ENCODE peak calls at places on chromosomes 11 and 22, in four cellular contexts. B, P, D and L are unnamed samples.

GRCh38 chr22:17728786-17729185 is 45.5 kb downstream of the BID start:
- DNase-seq in B (no peak), P (no peak), D (no peak), L (no peak)

GRCh38 chr22:48576333-48577013 is 1251.2 kb downstream of the BRD1 start:
- DNase-seq in B (peak), P (no peak), D (no peak), L (no peak)

GRCh38 chr11:86461892-86462291 is 87.2 kb downstream of the CCDC81 start:
- DNase-seq in B (no peak), P (no peak), D (no peak), L (no peak)

GRCh38 chr11:7060828-7061227 is 28.0 kb upstream of the RBMXL2 start:
- DNase-seq in B (no peak), P (peak), D (no peak), L (no peak)

GRCh38 chr22:37742374-37743092 is 45.7 kb downstream of the TRIOBP start:
- DNase-seq in B (no peak), P (peak), D (no peak), L (peak)

GRCh38 chr11:65891180-65892136 is 985 bp downstream of the CCDC85B start:
- DNase-seq in B (peak), P (no peak), D (no peak), L (peak)

GRCh38 chr11:91100432-91100831 is 877.6 kb upstream of the CHORDC1 start:
- DNase-seq in B (no peak), P (peak), D (no peak), L (no peak)

GRCh38 chr11:65291613-65292012 is 23.1 kb upstream of the CDC42EP2 start:
- DNase-seq in B (no peak), P (peak), D (no peak), L (no peak)

GRCh38 chr11:45051621-45052020 is 94.8 kb upstream of the PRDM11 start:
- DNase-seq in B (no peak), P (no peak), D (no peak), L (no peak)

GRCh38 chr11:62705401-62705800 is 1.8 kb downstream of the BSCL2 start:
- DNase-seq in B (no peak), P (no peak), D (no peak), L (peak)

GRCh38 chr11:132496341-132496740 is 1036.0 kb downstream of the OPCML start:
- DNase-seq in B (no peak), P (no peak), D (no peak), L (no peak)

GRCh38 chr11:267491-267994 is 10.7 kb upstream of the NLRP6 start:
- DNase-seq in B (no peak), P (no peak), D (peak), L (peak)

GRCh38 chr11:106077609-106078517 is at the start of gene AASDHPPT:
- DNase-seq in B (no peak), P (peak), D (no peak), L (peak)

GRCh38 chr11:353315-353857 is 15.9 kb upstream of the B4GALNT4 start:
- DNase-seq in B (no peak), P (peak), D (no peak), L (peak)

DNA sequence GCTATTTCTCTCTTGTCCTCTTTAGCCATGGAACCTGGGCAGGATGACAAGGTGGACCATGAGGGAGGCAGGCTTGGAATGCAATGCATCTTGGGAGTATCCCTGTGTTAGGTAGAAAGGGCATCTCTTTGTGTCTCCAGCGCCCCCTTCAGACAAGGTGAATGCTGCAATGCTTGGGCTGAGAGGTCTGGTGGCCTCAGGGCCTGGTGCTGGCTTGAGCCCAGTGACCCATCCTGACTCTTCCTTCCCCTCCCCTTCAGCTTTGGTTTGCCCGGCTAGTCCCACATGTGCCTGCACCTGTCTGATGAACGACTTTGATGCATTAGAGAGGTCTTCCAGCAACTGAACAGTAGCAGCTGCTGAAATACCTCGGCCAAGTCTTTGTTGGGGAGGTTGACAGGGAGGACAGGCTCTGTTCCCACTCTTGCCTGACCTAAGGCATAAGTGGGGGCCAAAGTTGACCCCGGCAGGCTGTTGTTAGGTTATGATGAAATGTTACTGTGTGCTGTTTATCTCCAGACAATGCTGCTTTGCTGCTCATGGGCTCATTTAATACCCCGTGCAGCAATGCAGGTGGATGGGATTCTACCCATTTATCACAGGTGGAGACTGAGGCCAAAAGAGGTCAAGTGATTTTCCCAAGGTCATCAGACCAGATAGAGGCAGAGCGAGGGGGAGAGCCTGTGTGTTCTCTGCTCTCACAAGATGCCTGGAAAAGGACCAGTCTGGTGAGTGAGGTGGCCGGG is 22.5 kb downstream of the MYO18B start:
- DNase-seq in B (peak), P (no peak), D (no peak), L (no peak)
- TF ChIP-seq CHD1 in B (no peak), P (no peak), D (no peak), L (no peak)

GRCh38 chr11:46281374-46281831 is 3.9 kb downstream of the CREB3L1 start:
- DNase-seq in B (peak), P (peak), D (no peak), L (peak)

GRCh38 chr11:46277623-46278386 is at the start of gene CREB3L1:
- DNase-seq in B (peak), P (no peak), D (no peak), L (no peak)

GRCh38 chr11:46278387-46279173 is 1.1 kb downstream of the CREB3L1 start:
- DNase-seq in B (peak), P (peak), D (no peak), L (peak)

GRCh38 chr11:46277313-46277622 is 194 bp upstream of the CREB3L1 start:
- DNase-seq in B (no peak), P (peak), D (no peak), L (no peak)

GRCh38 chr11:46279393-46280099 is 2.1 kb downstream of the CREB3L1 start:
- DNase-seq in B (no peak), P (peak), D (no peak), L (no peak)
- TF ChIP-seq CHD1 in B (no peak), P (no peak), D (no peak), L (no peak)

DNA sequence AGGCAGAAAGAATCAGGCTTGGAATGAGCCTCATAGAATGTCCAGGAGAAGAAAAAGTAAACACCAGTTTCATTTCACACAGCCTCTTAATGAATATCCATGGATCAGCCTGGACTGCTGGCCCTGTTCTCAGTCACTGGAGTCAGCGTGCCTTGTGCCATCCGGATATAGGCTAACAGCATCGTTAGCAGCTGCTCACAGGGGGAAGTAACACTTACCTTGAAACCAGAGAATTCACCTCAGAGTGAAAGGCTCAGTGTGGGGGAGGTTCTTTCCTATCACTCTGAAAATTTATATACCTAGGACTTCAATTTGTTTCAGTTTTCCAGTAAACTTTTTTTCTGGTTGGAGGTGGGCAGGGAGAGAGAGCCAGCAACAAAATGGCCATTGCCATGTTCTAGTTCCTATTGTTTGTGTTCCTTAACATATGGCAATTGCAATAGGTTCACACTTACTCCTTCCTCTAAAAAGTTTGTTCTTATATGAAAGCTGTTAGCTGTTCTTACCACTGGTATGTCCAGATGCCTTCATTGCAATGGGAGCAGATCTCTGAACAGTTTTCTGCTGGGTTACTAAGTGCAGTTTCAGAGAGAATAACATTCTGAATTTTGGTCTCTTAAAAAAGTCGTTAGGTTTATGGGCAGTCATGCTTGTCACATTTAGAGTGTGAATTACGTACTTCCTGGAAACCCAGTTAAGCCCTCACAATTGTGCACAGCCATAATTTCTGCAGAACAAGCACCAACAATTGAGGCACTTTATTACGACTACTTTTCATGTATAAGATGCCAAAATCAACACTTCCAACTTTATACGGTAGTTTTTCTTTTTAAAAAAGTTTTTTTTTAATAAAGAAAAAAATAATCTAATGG is 247.7 kb downstream of the CADM1 start:
- DNase-seq in B (no peak), P (no peak), D (peak), L (no peak)
- TF ChIP-seq CHD1 in B (no peak), P (no peak), D (no peak), L (no peak)

DNA sequence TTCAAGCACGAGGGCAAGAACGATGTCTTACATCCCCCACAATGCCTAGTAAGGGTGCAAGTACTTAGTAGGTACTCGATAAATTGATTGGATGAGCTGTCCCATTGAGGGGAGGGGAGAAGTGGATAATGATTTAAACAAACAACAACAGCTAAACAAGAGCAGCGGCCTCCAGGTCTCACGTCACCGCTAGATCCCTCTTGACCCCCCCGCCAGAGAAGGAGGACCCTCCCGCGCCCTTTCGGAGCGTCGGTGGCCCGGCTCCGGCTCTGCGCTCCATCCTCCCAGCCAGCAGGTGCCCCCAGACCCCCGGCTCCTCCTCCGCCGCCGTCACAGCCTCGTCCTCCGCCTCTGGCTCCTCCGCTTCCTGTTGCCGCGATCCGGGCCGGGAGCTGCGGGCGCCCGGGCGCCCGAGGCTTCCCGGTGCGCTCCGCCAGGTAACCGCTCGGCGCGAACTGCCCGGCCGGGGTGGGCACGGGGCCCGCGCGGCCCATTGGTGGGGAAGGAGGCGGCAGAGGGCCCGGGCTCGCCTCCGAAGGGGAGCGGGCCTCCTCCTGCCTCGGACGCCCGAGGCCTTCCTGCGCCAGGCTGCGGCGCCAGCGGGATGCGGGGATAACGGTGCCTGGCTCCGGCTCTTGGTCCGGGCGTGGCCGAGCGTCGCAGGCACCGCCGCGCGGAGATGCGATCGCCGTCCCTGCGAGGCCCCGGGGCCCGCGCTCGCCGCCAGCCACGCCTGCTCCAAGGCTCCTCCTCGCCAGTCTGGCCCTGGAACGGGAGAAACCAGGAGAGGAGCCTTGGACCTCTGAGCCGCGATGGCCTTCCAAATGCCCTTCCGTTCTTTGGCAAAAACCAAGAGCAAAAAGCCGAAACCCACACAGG is at the start of gene TLCD5:
- DNase-seq in B (peak), P (peak), D (no peak), L (peak)
- TF ChIP-seq CHD1 in B (no peak), P (peak), D (no peak), L (no peak)

GRCh38 chr11:9397746-9398680 is 13.6 kb downstream of the IPO7 start:
- DNase-seq in B (no peak), P (no peak), D (no peak), L (no peak)
- TF ChIP-seq CHD1 in B (no peak), P (no peak), D (no peak), L (no peak)

DNA sequence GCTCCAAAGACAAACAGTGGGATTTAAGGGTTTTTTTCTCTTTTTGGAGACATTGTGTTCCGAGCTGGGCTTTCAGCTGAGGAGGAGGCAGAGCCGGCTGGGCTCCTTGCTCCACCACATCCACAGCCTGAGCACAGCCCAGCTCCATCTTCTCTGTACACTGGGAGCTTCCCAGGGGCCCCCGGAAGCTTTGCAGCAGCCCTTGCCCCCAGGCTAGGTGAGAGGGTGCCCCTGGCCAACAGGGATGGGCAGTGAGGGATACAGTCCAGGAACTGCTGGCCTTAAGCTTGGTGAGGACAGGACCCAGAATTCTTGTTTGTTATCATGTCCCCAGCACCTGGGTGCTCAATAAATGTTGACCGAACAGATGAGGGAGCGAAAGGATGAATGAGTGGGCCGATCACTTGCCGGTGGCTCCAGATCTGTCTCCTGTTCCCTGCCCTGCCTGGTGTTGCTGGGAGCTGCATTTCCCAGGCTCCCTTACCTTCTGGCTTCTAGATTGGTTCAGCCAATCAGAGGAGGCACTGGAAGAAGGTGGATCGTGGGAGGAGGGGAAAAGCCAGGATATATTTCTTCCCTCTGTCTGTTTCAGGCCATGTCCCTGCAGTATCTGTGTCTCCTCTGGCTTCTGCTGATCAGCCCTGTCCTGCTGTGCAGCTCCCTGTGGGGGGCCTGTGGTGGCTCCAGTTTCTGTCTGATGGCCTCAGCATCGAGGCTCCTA is 26.5 kb upstream of the NECTIN1 start:
- DNase-seq in B (no peak), P (no peak), D (no peak), L (no peak)
- TF ChIP-seq CHD1 in B (no peak), P (no peak), D (no peak), L (no peak)